ENCODE peak calls at places on chromosomes 16 and 17, in six cellular contexts. O, G, J, F, I and C are unnamed samples.

GRCh38 chr17:4980644-4981216 is 6.7 kb downstream of the CAMTA2 start:
- DNase-seq in O (no peak), G (peak; percentile 57), J (peak; percentile 65), F (peak; percentile 46), I (peak; percentile 52), C (no peak)

GRCh38 chr17:68909066-68909465 is 46.1 kb downstream of the ABCA8 start:
- DNase-seq in O (peak; percentile 86), G (peak; percentile 95), J (peak; percentile 85), F (peak; percentile 93), I (peak; percentile 92), C (peak; percentile 85)

GRCh38 chr16:86595983-86596605 is 17.7 kb downstream of the FOXL1 start:
- DNase-seq in O (no peak), G (no peak), J (no peak), F (peak; percentile 41), I (no peak), C (no peak)

GRCh38 chr17:63973930-63974593 is 1.3 kb upstream of the SCN4A start:
- DNase-seq in O (no peak), G (peak; percentile 53), J (peak; percentile 63), F (peak; percentile 21), I (peak; percentile 29), C (peak; percentile 11)

GRCh38 chr16:80350066-80350465 is 190.7 kb upstream of the DYNLRB2 start:
- DNase-seq in O (no peak), G (no peak), J (no peak), F (no peak), I (no peak), C (no peak)

GRCh38 chr16:88577166-88577565 is 7.0 kb downstream of the ZC3H18 start:
- DNase-seq in O (no peak), G (no peak), J (no peak), F (no peak), I (no peak), C (no peak)

GRCh38 chr17:21330436-21331160 is 45.6 kb upstream of the KCNJ12 start:
- DNase-seq in O (no peak), G (no peak), J (no peak), F (no peak), I (no peak), C (no peak)

GRCh38 chr17:56819431-56820145 is 14.1 kb downstream of the C17orf67 start:
- DNase-seq in O (peak; percentile 64), G (peak; percentile 78), J (peak; percentile 95), F (peak; percentile 67), I (peak; percentile 76), C (peak; percentile 59)

GRCh38 chr17:76075364-76076099 is 951 bp downstream of the GALR2 start:
- DNase-seq in O (no peak), G (peak; percentile 56), J (no peak), F (no peak), I (no peak), C (no peak)

GRCh38 chr17:49715717-49716279 is 8.0 kb upstream of the SLC35B1 start:
- DNase-seq in O (no peak), G (no peak), J (no peak), F (no peak), I (no peak), C (no peak)

GRCh38 chr17:67132366-67132765 is 88.0 kb downstream of the CACNG1 start:
- DNase-seq in O (no peak), G (no peak), J (no peak), F (no peak), I (no peak), C (no peak)

GRCh38 chr17:5846001-5846400 is 224.2 kb upstream of the WSCD1 start:
- DNase-seq in O (no peak), G (no peak), J (no peak), F (no peak), I (no peak), C (no peak)

GRCh38 chr17:8695916-8696415 is 48.7 kb downstream of the CCDC42 start:
- DNase-seq in O (no peak), G (no peak), J (no peak), F (no peak), I (no peak), C (no peak)

GRCh38 chr16:73217654-73218053 is 169.7 kb upstream of the ZFHX3 start:
- DNase-seq in O (no peak), G (no peak), J (no peak), F (no peak), I (no peak), C (no peak)

GRCh38 chr17:49987290-49987585 is 7.8 kb downstream of the DLX3 start:
- DNase-seq in O (no peak), G (no peak), J (no peak), F (no peak), I (no peak), C (no peak)

GRCh38 chr16:80973991-80974390 is 32.7 kb downstream of the CMC2 start:
- DNase-seq in O (no peak), G (peak; percentile 86), J (peak; percentile 32), F (peak; percentile 38), I (peak; percentile 34), C (no peak)

DNA sequence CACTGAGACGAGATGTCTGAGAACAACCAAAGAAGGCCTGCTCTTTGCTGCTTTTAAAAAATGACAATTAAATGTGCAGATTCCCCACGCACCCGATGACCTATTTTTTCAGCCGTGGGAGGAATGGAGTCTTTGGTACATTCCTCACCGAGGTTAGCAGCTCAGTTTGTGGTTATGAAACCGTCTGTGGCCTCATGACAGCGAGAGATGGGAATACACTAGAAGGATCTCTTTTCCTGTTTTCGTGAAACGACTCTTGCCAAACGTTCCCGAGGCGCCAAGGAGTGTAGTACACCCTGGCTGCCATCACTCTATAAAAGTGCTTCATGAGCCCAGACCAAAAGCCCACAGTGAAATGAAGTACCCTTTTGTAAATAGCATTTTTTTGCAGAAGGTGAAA is 87.8 kb downstream of the CRISPLD2 start:
- DNase-seq in O (no peak), G (no peak), J (no peak), F (peak; percentile 76), I (peak; percentile 69), C (no peak)
- TF ChIP-seq CTCF in O (no peak), G (no peak), J (no peak), F (no peak), I (no peak), C (peak; percentile 28)

GRCh38 chr16:75458029-75458428 is 6.5 kb downstream of the TMEM170A start:
- DNase-seq in O (no peak), G (no peak), J (no peak), F (no peak), I (no peak), C (no peak)
- TF ChIP-seq CTCF in O (no peak), G (no peak), J (no peak), F (no peak), I (no peak), C (no peak)

DNA sequence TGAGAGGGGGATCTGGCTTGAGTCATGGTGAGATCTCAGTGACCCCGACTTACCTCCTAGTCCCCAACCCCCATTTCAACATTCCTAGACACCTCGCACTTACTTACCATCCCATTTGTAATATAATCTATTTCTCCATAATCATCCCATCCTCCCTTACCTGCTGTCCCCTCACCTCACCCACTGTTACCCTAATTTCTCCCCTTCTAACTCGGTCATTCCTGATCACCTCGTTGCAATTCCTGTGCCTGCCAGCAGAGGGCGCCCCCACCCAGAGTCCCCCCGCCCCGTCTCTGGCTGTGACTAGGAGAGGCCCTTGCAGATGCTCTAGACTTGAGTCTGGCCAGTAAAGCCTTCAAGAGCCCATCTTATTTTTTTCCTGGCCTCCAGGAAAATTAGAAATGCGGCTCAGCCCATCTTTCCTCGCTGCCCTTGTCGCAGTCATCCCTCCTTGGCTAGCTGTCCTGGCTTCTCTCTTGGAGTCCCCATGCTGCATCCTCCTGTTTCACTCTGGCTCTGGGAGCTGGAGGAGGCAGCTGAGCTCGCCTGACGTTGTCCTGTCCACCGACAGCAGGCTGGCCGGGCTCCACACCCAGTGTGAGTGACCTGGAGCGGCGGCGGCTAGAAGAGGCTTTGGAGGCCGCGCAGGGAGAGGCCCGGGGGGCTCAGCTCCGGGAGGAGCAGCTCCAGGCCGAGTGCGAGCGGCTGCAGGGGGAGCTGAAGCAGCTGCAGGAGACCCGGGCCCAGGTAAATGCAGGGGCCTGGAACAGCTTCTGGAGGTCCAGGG is 5.0 kb downstream of the TBKBP1 start:
- DNase-seq in O (no peak), G (peak; percentile 43), J (peak; percentile 75), F (peak; percentile 29), I (peak; percentile 45), C (peak; percentile 37)
- TF ChIP-seq CTCF in O (peak; percentile 87), G (peak; percentile 84), J (peak; percentile 99), F (peak; percentile 76), I (peak; percentile 71), C (peak; percentile 99)

DNA sequence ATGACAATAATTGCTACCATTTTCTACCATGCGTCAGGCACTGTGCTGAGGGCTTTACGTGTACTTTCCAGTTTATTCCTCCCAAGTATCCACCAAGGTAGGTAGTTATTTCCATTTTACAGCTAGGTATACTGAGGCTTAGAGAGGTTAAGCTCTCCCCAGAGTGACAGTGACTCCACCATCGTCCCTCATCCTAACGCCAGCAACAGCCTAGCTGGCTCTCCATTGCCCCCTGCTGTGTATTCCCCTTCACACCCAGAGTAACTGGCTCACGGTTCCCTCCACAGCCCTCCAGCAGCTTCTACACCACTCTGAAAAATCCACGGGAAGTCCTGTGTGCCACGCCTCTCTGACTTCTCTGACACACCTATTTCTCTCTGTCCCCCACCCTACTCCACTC is 7.1 kb upstream of the ASGR1 start:
- DNase-seq in O (no peak), G (no peak), J (no peak), F (no peak), I (peak; percentile 22), C (no peak)
- TF ChIP-seq CTCF in O (no peak), G (peak; percentile 22), J (no peak), F (peak; percentile 22), I (peak; percentile 30), C (peak; percentile 50)

GRCh38 chr17:386145-386876 is 33.7 kb upstream of the RPH3AL start:
- DNase-seq in O (no peak), G (peak; percentile 38), J (peak; percentile 43), F (no peak), I (no peak), C (no peak)
- TF ChIP-seq CTCF in O (peak; percentile 40), G (peak; percentile 28), J (peak; percentile 26), F (peak; percentile 65), I (no peak), C (peak; percentile 79)

GRCh38 chr17:79836952-79837887 is 2.0 kb downstream of the CBX4 start:
- DNase-seq in O (no peak), G (peak; percentile 94), J (peak; percentile 93), F (peak; percentile 74), I (peak; percentile 64), C (no peak)
- TF ChIP-seq CTCF in O (no peak), G (peak; percentile 32), J (no peak), F (no peak), I (no peak), C (no peak)